ENCODE peak calls at places on chromosome 4, in eight cellular contexts. F, Y, V, X, Q, C, E and D are unnamed samples.

GRCh38 chr4:73055241-73055897 is 14.1 kb downstream of the COX18 start:
- DNase-seq in F (no peak), Y (no peak), V (no peak), X (no peak), Q (no peak), C (no peak), E (no peak), D (no peak)

GRCh38 chr4:184313058-184313709 is 95.5 kb upstream of the ENPP6 start:
- DNase-seq in F (no peak), Y (no peak), V (peak; percentile 19), X (no peak), Q (no peak), C (no peak), E (no peak), D (no peak)

GRCh38 chr4:3821580-3822229 is 55.5 kb downstream of the ADRA2C start:
- DNase-seq in F (no peak), Y (no peak), V (no peak), X (no peak), Q (no peak), C (no peak), E (no peak), D (no peak)

GRCh38 chr4:72432282-72432681 is 136.7 kb downstream of the ADAMTS3 start:
- DNase-seq in F (no peak), Y (no peak), V (no peak), X (no peak), Q (no peak), C (no peak), E (no peak), D (no peak)

GRCh38 chr4:176902710-176903323 is 110.1 kb upstream of the VEGFC start:
- DNase-seq in F (no peak), Y (no peak), V (no peak), X (no peak), Q (no peak), C (no peak), E (no peak), D (no peak)

GRCh38 chr4:134702374-134702773 is 500.8 kb upstream of the PABPC4L start:
- DNase-seq in F (no peak), Y (no peak), V (no peak), X (no peak), Q (no peak), C (no peak), E (no peak), D (no peak)

GRCh38 chr4:54661156-54661555 is 3.4 kb downstream of the KIT start:
- DNase-seq in F (no peak), Y (no peak), V (no peak), X (no peak), Q (no peak), C (no peak), E (no peak), D (no peak)

GRCh38 chr4:77044458-77045124 is 31.2 kb downstream of the CCNI start:
- DNase-seq in F (no peak), Y (no peak), V (no peak), X (no peak), Q (peak; percentile 23), C (no peak), E (no peak), D (no peak)

GRCh38 chr4:84870398-84871163 is 95.9 kb downstream of the WDFY3 start:
- DNase-seq in F (no peak), Y (no peak), V (no peak), X (peak; percentile 9), Q (no peak), C (peak; percentile 50), E (no peak), D (no peak)

DNA sequence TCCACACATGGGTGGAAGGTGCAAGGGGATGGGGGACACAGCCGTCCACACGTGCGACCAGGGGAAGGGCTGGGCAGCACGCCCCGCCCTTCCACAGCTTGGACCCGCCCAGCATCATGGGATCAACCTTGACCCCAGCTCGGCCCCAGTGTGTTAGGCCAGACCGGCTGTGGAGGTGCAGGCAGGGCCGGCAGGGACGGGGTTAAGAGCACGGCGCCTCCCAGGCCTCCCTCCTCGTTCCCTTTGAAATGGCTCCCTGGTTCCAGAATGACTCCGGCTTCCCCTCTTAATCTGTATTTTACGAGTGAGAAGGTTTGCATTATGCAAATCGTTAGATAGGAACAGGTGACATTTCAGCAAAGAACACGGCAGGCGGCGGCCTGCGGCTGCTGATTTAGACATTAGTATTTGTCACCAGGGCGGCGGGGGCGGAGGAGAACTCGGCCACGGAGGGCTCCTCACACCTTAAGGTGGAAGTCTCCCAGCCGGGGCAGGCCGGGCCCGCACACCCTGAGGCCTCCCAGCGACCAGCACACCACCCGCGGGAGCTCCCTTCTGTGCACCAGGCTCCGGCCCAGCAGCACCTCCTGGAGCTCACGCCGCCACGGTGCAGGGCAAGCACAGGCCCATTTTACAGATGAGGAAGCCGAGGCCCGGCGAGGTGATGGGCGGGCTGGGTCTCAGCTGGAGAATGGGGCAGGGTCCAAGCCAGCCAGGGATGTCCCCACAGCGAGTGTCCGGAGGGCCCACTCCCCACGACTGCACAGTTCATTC is 116.1 kb downstream of the FAM53A start:
- DNase-seq in F (no peak), Y (no peak), V (no peak), X (no peak), Q (peak; percentile 47), C (no peak), E (no peak), D (no peak)
- H3K4me1 ChIP-seq in F (no peaks in the 10 kb centered on the region), Y (no peaks in the 10 kb centered on the region), V (no peaks in the 10 kb centered on the region), X (no peaks in the 10 kb centered on the region), Q (peaks cover 84% of the 10 kb centered on the region), C (peaks cover 29% of the 10 kb centered on the region), E (no peaks in the 10 kb centered on the region), D (no peaks in the 10 kb centered on the region)

DNA sequence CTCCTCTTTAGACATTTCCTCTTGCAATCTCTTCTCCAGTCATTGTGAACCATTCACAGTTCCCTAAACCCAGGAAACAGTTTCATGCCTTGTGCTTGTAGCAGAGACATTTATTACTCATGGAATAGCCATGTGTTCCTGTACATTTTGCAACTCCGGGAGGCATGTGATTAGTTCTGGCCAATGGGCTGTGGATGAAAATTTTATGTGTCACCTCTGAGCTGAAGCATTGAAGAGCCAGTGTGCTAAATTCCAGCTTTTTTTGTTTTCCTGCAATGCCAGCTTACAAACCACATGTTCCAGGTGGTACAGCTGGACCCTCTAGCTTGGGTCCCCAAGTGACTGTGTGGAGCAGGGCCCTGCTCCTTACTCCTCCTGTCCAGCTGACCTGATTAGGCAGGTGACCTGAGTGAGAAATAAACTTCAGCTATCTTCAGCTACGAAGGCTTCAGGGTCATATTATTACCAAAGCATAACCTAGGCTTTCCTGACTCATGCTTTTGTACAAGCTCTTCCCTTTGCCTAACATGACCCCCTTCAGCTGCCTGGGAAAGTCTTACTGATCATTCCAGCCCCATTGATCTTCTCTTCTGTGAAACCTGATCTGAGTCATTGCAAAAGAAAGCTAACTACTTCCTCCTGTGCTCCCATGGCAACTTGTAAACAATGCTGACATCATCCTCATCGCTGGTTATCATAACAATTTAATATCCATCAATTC is 200.4 kb downstream of the PTTG2 start:
- DNase-seq in F (no peak), Y (no peak), V (no peak), X (no peak), Q (peak; percentile 23), C (peak; percentile 88), E (peak; percentile 54), D (peak; percentile 33)
- TF ChIP-seq POLR2AphosphoS5 in F (peak; percentile 35), Y (peak; percentile 83), V (no peak), X (no peak), Q (no peak), C (peak; percentile 23), E (peak; percentile 52), D (peak; percentile 64)

GRCh38 chr4:122195718-122196117 is 43.6 kb downstream of the BLTP1 start:
- DNase-seq in F (no peak), Y (no peak), V (no peak), X (no peak), Q (no peak), C (no peak), E (no peak), D (no peak)
- H3K36me3 ChIP-seq in F (no peaks in the 10 kb centered on the region), Y (no peaks in the 10 kb centered on the region), V (peaks cover 27% of the 10 kb centered on the region), X (peaks cover 49% of the 10 kb centered on the region), Q (peaks cover 8% of the 10 kb centered on the region), C (no peaks in the 10 kb centered on the region), E (peaks cover 68% of the 10 kb centered on the region), D (no peaks in the 10 kb centered on the region)

DNA sequence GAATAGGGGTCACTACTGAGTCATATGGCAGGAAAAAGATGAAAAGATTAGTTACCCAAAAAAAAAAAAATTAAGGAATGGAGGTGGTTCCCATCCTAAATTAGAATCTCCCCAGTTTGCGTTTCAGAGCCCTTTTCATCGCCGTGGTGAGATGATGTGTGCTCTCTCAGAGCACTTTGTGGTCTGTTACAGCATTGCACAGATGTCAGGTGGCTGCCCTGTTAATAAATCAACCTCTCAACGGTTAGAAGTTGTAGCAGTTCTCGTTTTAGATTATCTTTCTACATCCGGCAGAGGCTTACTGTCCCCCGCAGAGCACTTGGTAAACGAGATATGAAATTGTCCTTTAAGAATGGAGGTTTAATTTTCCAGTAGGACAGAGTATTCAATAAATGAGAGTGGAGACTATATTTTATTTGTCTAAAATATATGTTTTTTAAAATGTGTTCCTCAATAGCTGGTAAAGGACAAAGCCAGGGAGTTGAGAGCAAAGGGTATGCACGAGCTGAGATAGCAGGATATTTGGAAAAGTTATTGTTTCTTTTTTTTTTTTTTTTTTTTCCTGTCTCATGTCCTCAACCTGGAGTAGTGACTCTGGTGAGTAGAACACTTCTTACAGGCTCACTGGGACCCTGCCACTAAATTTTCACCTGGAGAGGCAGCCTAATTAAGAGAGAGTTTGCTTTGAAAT is 26.9 kb downstream of the AFF1 start:
- DNase-seq in F (no peak), Y (no peak), V (no peak), X (no peak), Q (peak; percentile 35), C (no peak), E (peak; percentile 50), D (peak; percentile 41)
- H3K4me1 ChIP-seq in F (peaks cover 43% of the 10 kb centered on the region), Y (no peaks in the 10 kb centered on the region), V (peaks cover 38% of the 10 kb centered on the region), X (peaks cover 4% of the 10 kb centered on the region), Q (peaks cover 9% of the 10 kb centered on the region), C (peaks cover 24% of the 10 kb centered on the region), E (peaks cover 38% of the 10 kb centered on the region), D (peaks cover 43% of the 10 kb centered on the region)

GRCh38 chr4:124712417-124713212 is at the start of gene ANKRD50:
- DNase-seq in F (peak; percentile 95), Y (peak; percentile 89), V (peak; percentile 95), X (peak; percentile 93), Q (peak; percentile 89), C (peak; percentile 81), E (peak; percentile 93), D (peak; percentile 86)
- TF ChIP-seq POLR2AphosphoS5 in F (peak; percentile 88), Y (peak; percentile 65), V (peak; percentile 77), X (peak; percentile 85), Q (peak; percentile 65), C (peak; percentile 86), E (peak; percentile 78), D (peak; percentile 80)

DNA sequence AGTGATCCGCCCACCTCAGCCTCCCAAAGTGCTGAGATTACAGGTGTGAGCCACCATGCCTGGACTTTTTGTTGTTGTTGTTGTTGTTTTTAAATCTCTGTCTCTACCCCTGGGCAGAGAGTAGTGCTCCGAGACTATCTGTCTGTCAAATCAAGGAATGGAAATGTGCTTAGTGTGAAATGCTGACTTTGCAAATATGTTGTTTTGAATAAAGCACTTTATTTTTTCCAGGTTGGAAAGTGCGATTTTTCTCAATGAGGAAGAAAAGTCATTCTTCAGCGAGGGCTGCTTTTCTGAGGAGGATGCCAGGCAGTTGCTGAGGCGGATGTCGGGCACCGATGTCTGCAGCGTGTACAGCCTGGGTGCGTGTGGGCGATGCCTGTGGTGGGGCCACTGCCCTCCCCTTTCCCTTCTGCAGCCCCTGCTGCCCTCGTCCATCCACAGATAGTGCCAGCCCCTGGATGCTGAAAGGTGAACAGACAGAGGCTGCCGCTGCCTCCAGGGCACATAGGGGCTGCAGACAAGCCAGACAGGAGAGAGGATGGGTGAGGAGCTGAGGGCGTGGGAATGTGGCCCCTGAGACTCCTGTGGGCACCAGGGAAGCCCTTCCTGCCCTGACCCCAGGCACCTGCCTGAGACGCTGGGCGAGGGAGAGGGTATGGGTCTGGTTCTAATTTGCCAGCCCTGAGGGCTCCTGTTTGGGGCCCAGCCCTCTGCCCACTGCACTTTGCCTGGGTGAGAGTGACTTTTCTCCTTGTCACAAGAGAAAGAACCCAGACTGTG is 23.7 kb downstream of the SH3TC1 start:
- DNase-seq in F (no peak), Y (no peak), V (no peak), X (peak; percentile 72), Q (no peak), C (no peak), E (no peak), D (no peak)
- H3K36me3 ChIP-seq in F (no peaks in the 10 kb centered on the region), Y (no peaks in the 10 kb centered on the region), V (peaks cover 11% of the 10 kb centered on the region), X (no peaks in the 10 kb centered on the region), Q (no peaks in the 10 kb centered on the region), C (no peaks in the 10 kb centered on the region), E (peaks cover 84% of the 10 kb centered on the region), D (no peaks in the 10 kb centered on the region)